ENCODE peak calls at places on chromosome 13, in six cellular contexts. One of them, this sample, is unnamed.
A peak's percentile ranks its signal among the peaks of the same experiment; 100 is the strongest.

GRCh38 chr13:105627270-105627669 is 908.2 kb downstream of the EFNB2 start:
- DNase-seq in left cardiac atrium: no peak
- DNase-seq in stimulated activated CD4-positive, alpha-beta T cell treated with anti-CD3 and anti-CD28 coated beads, Interleukin-2, amount 100 ng/mL, for 24 hours: no peak
- DNase-seq in nucleus accumbens: no peak
- DNase-seq in astrocyte of the spinal cord: peak; percentile 37
- DNase-seq in NCI-H1417: no peak
- DNase-seq in this sample: no peak

GRCh38 chr13:21069561-21070004 is 8.2 kb upstream of the LATS2 start:
- DNase-seq in NCI-H1417: no peak
- DNase-seq in nucleus accumbens: no peak
- DNase-seq in left cardiac atrium: no peak
- DNase-seq in stimulated activated CD4-positive, alpha-beta T cell treated with anti-CD3 and anti-CD28 coated beads, Interleukin-2, amount 100 ng/mL, for 24 hours: no peak
- DNase-seq in astrocyte of the spinal cord: peak; percentile 92
- DNase-seq in this sample: no peak

GRCh38 chr13:31096624-31097302 is 64.9 kb downstream of the HSPH1 start:
- DNase-seq in stimulated activated CD4-positive, alpha-beta T cell treated with anti-CD3 and anti-CD28 coated beads, Interleukin-2, amount 100 ng/mL, for 24 hours: no peak
- DNase-seq in NCI-H1417: no peak
- DNase-seq in left cardiac atrium: no peak
- DNase-seq in astrocyte of the spinal cord: no peak
- DNase-seq in nucleus accumbens: no peak
- DNase-seq in this sample: no peak

GRCh38 chr13:73481877-73482445 is 423.2 kb downstream of the KLF5 start:
- DNase-seq in NCI-H1417: no peak
- DNase-seq in nucleus accumbens: no peak
- DNase-seq in left cardiac atrium: no peak
- DNase-seq in stimulated activated CD4-positive, alpha-beta T cell treated with anti-CD3 and anti-CD28 coated beads, Interleukin-2, amount 100 ng/mL, for 24 hours: no peak
- DNase-seq in astrocyte of the spinal cord: no peak
- DNase-seq in this sample: no peak

GRCh38 chr13:45823583-45823982 is 28.0 kb downstream of the SIAH3 start:
- DNase-seq in stimulated activated CD4-positive, alpha-beta T cell treated with anti-CD3 and anti-CD28 coated beads, Interleukin-2, amount 100 ng/mL, for 24 hours: no peak
- DNase-seq in left cardiac atrium: no peak
- DNase-seq in NCI-H1417: no peak
- DNase-seq in astrocyte of the spinal cord: no peak
- DNase-seq in nucleus accumbens: no peak
- DNase-seq in this sample: no peak

GRCh38 chr13:111893071-111893606 is 173.8 kb upstream of the SOX1 start:
- DNase-seq in left cardiac atrium: no peak
- DNase-seq in NCI-H1417: peak; percentile 20
- DNase-seq in stimulated activated CD4-positive, alpha-beta T cell treated with anti-CD3 and anti-CD28 coated beads, Interleukin-2, amount 100 ng/mL, for 24 hours: no peak
- DNase-seq in astrocyte of the spinal cord: no peak
- DNase-seq in nucleus accumbens: no peak
- DNase-seq in this sample: peak; percentile 75

GRCh38 chr13:89514534-89515312 is 1832.8 kb upstream of the MIR17HG start:
- DNase-seq in stimulated activated CD4-positive, alpha-beta T cell treated with anti-CD3 and anti-CD28 coated beads, Interleukin-2, amount 100 ng/mL, for 24 hours: no peak
- DNase-seq in left cardiac atrium: no peak
- DNase-seq in nucleus accumbens: no peak
- DNase-seq in astrocyte of the spinal cord: peak; percentile 73
- DNase-seq in NCI-H1417: no peak
- DNase-seq in this sample: peak; percentile 15

GRCh38 chr13:44174769-44175425 is 198.7 kb upstream of the SERP2 start:
- DNase-seq in nucleus accumbens: no peak
- DNase-seq in NCI-H1417: no peak
- DNase-seq in astrocyte of the spinal cord: peak; percentile 48
- DNase-seq in stimulated activated CD4-positive, alpha-beta T cell treated with anti-CD3 and anti-CD28 coated beads, Interleukin-2, amount 100 ng/mL, for 24 hours: no peak
- DNase-seq in left cardiac atrium: no peak
- DNase-seq in this sample: no peak

This sample was measured in DMS79 treated with DMSO at 0.1 percent for 48 hours.